ENCODE peak calls at places on chromosomes 4 and X, in nine cellular contexts. V is cerebellar cortex; F is mammary epithelial cell; R is globus pallidus; B is mesothelial cell of epicardium; G is fibroblast of mammary gland; C is CD4-positive, alpha-beta memory T cell; I is T-helper 1 cell; P is choroid plexus epithelial cell. X is an unnamed sample.

GRCh38 chrX:143873343-143873742 is 10.5 kb upstream of the UBE2NL start:
- DNase-seq in I (no peak), P (no peak), R (no peak), C (no peak), B (no peak), V (no peak), F (peak), G (peak), X (no peak)

GRCh38 chr4:188439641-188440311 is 300.5 kb downstream of the TRIML1 start:
- DNase-seq in V (peak), C (no peak), B (no peak), P (no peak), G (peak), R (peak), I (no peak), F (peak), X (no peak)

GRCh38 chrX:68692651-68693050 is 45.2 kb downstream of the STARD8 start:
- DNase-seq in R (no peak), P (peak), I (no peak), V (no peak), F (peak), G (peak), B (no peak), C (no peak), X (no peak)

GRCh38 chr4:11543710-11544109 is 115.0 kb upstream of the HS3ST1 start:
- DNase-seq in C (no peak), B (no peak), P (peak), R (no peak), G (peak), I (no peak), F (peak), V (no peak), X (no peak)

GRCh38 chrX:154827624-154828408 is 6.6 kb downstream of the SMIM9 start:
- DNase-seq in V (no peak), F (no peak), P (no peak), C (peak), G (no peak), R (no peak), B (no peak), I (no peak), X (peak)

GRCh38 chrX:103864886-103865534 is 33.0 kb upstream of the RAB9B start:
- DNase-seq in F (no peak), V (no peak), R (no peak), C (no peak), B (no peak), I (no peak), G (no peak), P (peak), X (no peak)

GRCh38 chrX:111830561-111830960 is 45.4 kb upstream of the TRPC5OS start:
- DNase-seq in I (no peak), C (no peak), R (no peak), V (no peak), G (no peak), F (no peak), P (no peak), B (no peak), X (no peak)

GRCh38 chr4:124262211-124263179 is 450.0 kb downstream of the ANKRD50 start:
- DNase-seq in I (no peak), B (peak), P (peak), C (no peak), G (peak), F (peak), R (peak), V (peak), X (peak)

GRCh38 chr4:129064717-129065116 is 28.6 kb downstream of the SCLT1 start:
- DNase-seq in F (peak), R (no peak), C (no peak), I (no peak), P (peak), V (no peak), G (peak), B (no peak), X (no peak)

GRCh38 chr4:162461952-162462351 is 298.2 kb upstream of the FSTL5 start:
- DNase-seq in V (peak), B (no peak), I (no peak), G (no peak), F (no peak), P (peak), R (peak), C (no peak), X (no peak)

GRCh38 chr4:11720292-11720691 is 291.6 kb upstream of the HS3ST1 start:
- DNase-seq in B (no peak), P (peak), R (no peak), I (no peak), G (peak), F (peak), C (no peak), V (peak), X (peak)

GRCh38 chr4:13384055-13384454 is 100.1 kb downstream of the RAB28 start:
- DNase-seq in P (no peak), B (no peak), V (no peak), G (no peak), R (no peak), C (no peak), F (no peak), I (no peak), X (no peak)

GRCh38 chr4:21763865-21764264 is 184.7 kb downstream of the KCNIP4 start:
- DNase-seq in P (no peak), G (no peak), I (no peak), C (no peak), F (no peak), B (no peak), R (no peak), V (peak), X (no peak)

GRCh38 chrX:119488749-119489148 is 20.5 kb downstream of the SLC25A5 start:
- DNase-seq in P (peak), I (peak), B (peak), F (no peak), R (no peak), V (peak), C (no peak), G (peak), X (peak)

GRCh38 chrX:44898411-44899221 is 25.6 kb downstream of the KDM6A start:
- DNase-seq in I (no peak), V (no peak), G (no peak), P (peak), B (no peak), F (peak), R (no peak), C (peak), X (no peak)

GRCh38 chr4:148310756-148311155 is 131.5 kb downstream of the NR3C2 start:
- DNase-seq in C (no peak), R (no peak), V (no peak), I (no peak), F (no peak), B (no peak), G (no peak), P (no peak), X (no peak)

GRCh38 chrX:96563663-96564062 is 121.0 kb upstream of the DIAPH2 start:
- DNase-seq in C (no peak), F (no peak), B (no peak), R (no peak), I (no peak), V (no peak), G (peak), P (peak), X (no peak)

GRCh38 chr4:87053064-87053693 is 118.4 kb downstream of the AFF1 start:
- DNase-seq in F (no peak), P (no peak), C (no peak), V (no peak), R (no peak), I (no peak), G (no peak), B (no peak), X (no peak)

GRCh38 chrX:130974323-130974722 is 71.3 kb upstream of the ENOX2 start:
- DNase-seq in I (no peak), R (no peak), F (peak), P (peak), B (no peak), G (peak), C (no peak), V (no peak), X (no peak)

GRCh38 chr4:116598155-116598979 is 487.0 kb downstream of the TRAM1L1 start:
- DNase-seq in R (no peak), G (no peak), I (no peak), P (no peak), C (peak), F (no peak), V (no peak), B (no peak), X (no peak)

GRCh38 chrX:38044682-38045081 is 38.3 kb downstream of the SYTL5 start:
- DNase-seq in B (no peak), P (no peak), I (no peak), C (no peak), G (no peak), F (no peak), V (no peak), R (no peak), X (no peak)

GRCh38 chr4:172666711-172667368 is 501.8 kb upstream of the GALNT7 start:
- DNase-seq in I (no peak), B (no peak), C (no peak), V (peak), F (no peak), P (peak), R (no peak), G (no peak), X (no peak)

GRCh38 chr4:183716302-183716701 is 57.2 kb downstream of the TRAPPC11 start:
- DNase-seq in C (no peak), B (no peak), P (no peak), G (no peak), I (no peak), F (no peak), V (no peak), R (no peak), X (no peak)

GRCh38 chr4:74541611-74542177 is 96.8 kb downstream of the AREG start:
- DNase-seq in B (no peak), V (no peak), C (no peak), P (no peak), G (no peak), I (no peak), F (no peak), R (no peak), X (no peak)

GRCh38 chr4:102687373-102687981 is 73.3 kb downstream of the MANBA start:
- DNase-seq in P (peak), V (no peak), C (no peak), G (peak), R (no peak), I (no peak), B (no peak), F (peak), X (no peak)